ENCODE peak calls at places on chromosomes 3 and 15, in eight cellular contexts. H is OCI-M1, P is amniotic stem cell, C is GM10248, S is MV-4-11, V is SK-MEL-5, L is body of pancreas, U is RCC 7860. X is an unnamed sample.

GRCh38 chr3:73848173-73848751 is 223.5 kb upstream of the PDZRN3 start:
- DNase-seq in H (no peak), P (peak; percentile 8), C (no peak), S (no peak), V (peak; percentile 58), L (peak; percentile 10), U (no peak), X (no peak)

GRCh38 chr15:90142216-90143175 is 40.2 kb upstream of the IDH2 start:
- DNase-seq in H (peak; percentile 88), P (no peak), C (no peak), S (peak; percentile 76), V (no peak), L (no peak), U (no peak), X (no peak)

GRCh38 chr3:134294302-134294925 is 43.8 kb upstream of the RYK start:
- DNase-seq in H (no peak), P (no peak), C (peak; percentile 73), S (peak; percentile 76), V (peak; percentile 21), L (no peak), U (no peak), X (no peak)

GRCh38 chr15:90557651-90558084 is 27.9 kb downstream of the CRTC3 start:
- DNase-seq in H (peak; percentile 61), P (no peak), C (no peak), S (no peak), V (peak; percentile 49), L (peak; percentile 97), U (no peak), X (no peak)

GRCh38 chr3:142027713-142028112 is 121.6 kb downstream of the TFDP2 start:
- DNase-seq in H (peak; percentile 66), P (no peak), C (no peak), S (no peak), V (peak; percentile 36), L (peak; percentile 50), U (no peak), X (peak; percentile 26)

GRCh38 chr15:76866008-76866407 is 39.1 kb downstream of the SCAPER start:
- DNase-seq in H (no peak), P (no peak), C (no peak), S (no peak), V (no peak), L (no peak), U (no peak), X (no peak)

GRCh38 chr15:57743424-57743823 is 36.9 kb downstream of the POLR2M start:
- DNase-seq in H (peak; percentile 13), P (no peak), C (no peak), S (no peak), V (peak; percentile 29), L (no peak), U (no peak), X (peak; percentile 16)

GRCh38 chr3:129015388-129016105 is 14.4 kb downstream of the EFCC1 start:
- DNase-seq in H (peak; percentile 45), P (no peak), C (no peak), S (no peak), V (no peak), L (no peak), U (no peak), X (no peak)

GRCh38 chr3:122350814-122351418 is 25.9 kb downstream of the CSTA start:
- DNase-seq in H (no peak), P (no peak), C (no peak), S (no peak), V (peak; percentile 29), L (no peak), U (no peak), X (no peak)

GRCh38 chr3:104596551-104596950 is 770.2 kb upstream of the ALCAM start:
- DNase-seq in H (peak; percentile 32), P (no peak), C (peak; percentile 10), S (peak; percentile 6), V (peak; percentile 72), L (peak; percentile 16), U (peak; percentile 36), X (peak; percentile 32)

GRCh38 chr15:68655686-68656437 is 77.1 kb downstream of the CORO2B start:
- DNase-seq in H (no peak), P (no peak), C (no peak), S (no peak), V (peak; percentile 62), L (no peak), U (no peak), X (no peak)

GRCh38 chr3:19662516-19662915 is 271.5 kb downstream of the EFHB start:
- DNase-seq in H (no peak), P (no peak), C (no peak), S (no peak), V (no peak), L (no peak), U (no peak), X (no peak)

GRCh38 chr3:147406255-147407023 is at the start of gene ZIC4:
- DNase-seq in H (peak; percentile 35), P (no peak), C (no peak), S (peak; percentile 74), V (no peak), L (no peak), U (no peak), X (no peak)

GRCh38 chr3:140103166-140103565 is 168.2 kb downstream of the CLSTN2 start:
- DNase-seq in H (no peak), P (no peak), C (no peak), S (no peak), V (no peak), L (no peak), U (no peak), X (no peak)

GRCh38 chr3:53150247-53151085 is 10.5 kb upstream of the PRKCD start:
- DNase-seq in H (no peak), P (no peak), C (no peak), S (no peak), V (no peak), L (peak; percentile 94), U (peak; percentile 47), X (no peak)

GRCh38 chr3:66497288-66497972 is 3.4 kb downstream of the LRIG1 start:
- DNase-seq in H (peak; percentile 75), P (no peak), C (no peak), S (no peak), V (no peak), L (peak; percentile 50), U (no peak), X (no peak)

GRCh38 chr15:63891079-63891762 is 57.5 kb upstream of the HERC1 start:
- DNase-seq in H (peak; percentile 91), P (no peak), C (peak; percentile 69), S (peak; percentile 68), V (peak; percentile 90), L (peak; percentile 85), U (peak; percentile 56), X (peak; percentile 88)

GRCh38 chr3:192372627-192373026 is 354.7 kb downstream of the FGF12 start:
- DNase-seq in H (no peak), P (no peak), C (no peak), S (no peak), V (no peak), L (no peak), U (no peak), X (no peak)

GRCh38 chr3:34216713-34217346 is 418.4 kb downstream of the PDCD6IP start:
- DNase-seq in H (no peak), P (no peak), C (no peak), S (no peak), V (no peak), L (no peak), U (no peak), X (no peak)

GRCh38 chr15:64163662-64164362 is 990 bp upstream of the PPIB start:
- DNase-seq in H (peak; percentile 63), P (no peak), C (no peak), S (peak; percentile 70), V (peak; percentile 50), L (peak; percentile 43), U (no peak), X (no peak)

GRCh38 chr3:69182588-69183299 is 60.3 kb upstream of the LMOD3 start:
- DNase-seq in H (no peak), P (peak; percentile 49), C (no peak), S (no peak), V (peak; percentile 47), L (no peak), U (peak; percentile 86), X (no peak)

GRCh38 chr3:174247671-174248070 is 611.5 kb upstream of the NAALADL2 start:
- DNase-seq in H (no peak), P (no peak), C (no peak), S (no peak), V (no peak), L (no peak), U (no peak), X (no peak)

GRCh38 chr15:58684751-58685150 is 64.8 kb downstream of the ADAM10 start:
- DNase-seq in H (no peak), P (no peak), C (no peak), S (no peak), V (no peak), L (no peak), U (no peak), X (no peak)

GRCh38 chr15:25864966-25865365 is 1.8 kb upstream of the ATP10A start:
- DNase-seq in H (no peak), P (no peak), C (no peak), S (no peak), V (no peak), L (no peak), U (peak; percentile 18), X (no peak)

GRCh38 chr3:13710251-13710650 is 161.3 kb downstream of the FBLN2 start:
- DNase-seq in H (no peak), P (no peak), C (no peak), S (no peak), V (no peak), L (no peak), U (no peak), X (no peak)

GRCh38 chr3:58198362-58198761 is 12.4 kb downstream of the DNASE1L3 start:
- DNase-seq in H (no peak), P (no peak), C (no peak), S (no peak), V (no peak), L (no peak), U (no peak), X (no peak)

GRCh38 chr3:17678116-17678741 is 64.2 kb downstream of the TBC1D5 start:
- DNase-seq in H (peak; percentile 29), P (peak; percentile 2), C (no peak), S (peak; percentile 35), V (peak; percentile 26), L (no peak), U (peak; percentile 26), X (no peak)

GRCh38 chr15:35958021-35958420 is 412.1 kb upstream of the DPH6 start:
- DNase-seq in H (no peak), P (no peak), C (no peak), S (no peak), V (no peak), L (peak; percentile 22), U (no peak), X (no peak)

X was measured in Calu3.